ENCODE peak calls at places on chromosome 11, in nine cellular contexts. O, K, S, E, H, N, Q, W and F are unnamed samples.

GRCh38 chr11:126257144-126257543 is 11.6 kb downstream of the SRPRA start:
- DNase-seq in O (no peak), K (no peak), S (no peak), E (no peak), H (no peak), N (no peak), Q (no peak), W (no peak), F (no peak)

GRCh38 chr11:106101797-106102196 is 24.3 kb downstream of the AASDHPPT start:
- DNase-seq in O (no peak), K (no peak), S (peak), E (peak), H (no peak), N (peak), Q (no peak), W (peak), F (no peak)

GRCh38 chr11:128803440-128803839 is 63.7 kb downstream of the KCNJ1 start:
- DNase-seq in O (no peak), K (no peak), S (no peak), E (no peak), H (no peak), N (peak), Q (no peak), W (no peak), F (no peak)

GRCh38 chr11:120652705-120653335 is 141.3 kb downstream of the GRIK4 start:
- DNase-seq in O (no peak), K (no peak), S (peak), E (peak), H (no peak), N (peak), Q (peak), W (peak), F (no peak)

GRCh38 chr11:65279713-65280459 is 18.1 kb downstream of the POLA2 start:
- DNase-seq in O (no peak), K (peak), S (peak), E (peak), H (no peak), N (peak), Q (peak), W (peak), F (no peak)

GRCh38 chr11:17388609-17389204 is at the start of gene KCNJ11:
- DNase-seq in O (no peak), K (no peak), S (no peak), E (no peak), H (no peak), N (no peak), Q (peak), W (no peak), F (peak)

GRCh38 chr11:126329644-126330200 is 25.8 kb upstream of the ST3GAL4 start:
- DNase-seq in O (no peak), K (no peak), S (no peak), E (no peak), H (no peak), N (no peak), Q (no peak), W (no peak), F (no peak)

GRCh38 chr11:72439455-72439854 is 5.1 kb upstream of the CLPB start:
- DNase-seq in O (no peak), K (no peak), S (no peak), E (peak), H (no peak), N (peak), Q (no peak), W (peak), F (no peak)

GRCh38 chr11:64996710-64997380 is at the start of gene BATF2:
- DNase-seq in O (peak), K (peak), S (peak), E (peak), H (peak), N (peak), Q (peak), W (peak), F (peak)

GRCh38 chr11:47105541-47105940 is 71.1 kb downstream of the ARFGAP2 start:
- DNase-seq in O (no peak), K (no peak), S (no peak), E (no peak), H (no peak), N (no peak), Q (no peak), W (no peak), F (no peak)

GRCh38 chr11:134205729-134206128 is 18.0 kb downstream of the NCAPD3 start:
- DNase-seq in O (no peak), K (no peak), S (no peak), E (no peak), H (no peak), N (no peak), Q (no peak), W (no peak), F (no peak)

GRCh38 chr11:40130427-40130826 is 1329.0 kb downstream of the LRRC4C start:
- DNase-seq in O (no peak), K (no peak), S (no peak), E (no peak), H (no peak), N (no peak), Q (no peak), W (no peak), F (no peak)

GRCh38 chr11:45079943-45080719 is 66.3 kb upstream of the PRDM11 start:
- DNase-seq in O (no peak), K (no peak), S (no peak), E (no peak), H (no peak), N (no peak), Q (peak), W (no peak), F (peak)

GRCh38 chr11:72721689-72722049 is 30.5 kb downstream of the ARAP1 start:
- DNase-seq in O (no peak), K (peak), S (no peak), E (peak), H (peak), N (peak), Q (peak), W (peak), F (peak)

GRCh38 chr11:105032495-105032894 is 2.4 kb downstream of the CASP1 start:
- DNase-seq in O (no peak), K (no peak), S (no peak), E (no peak), H (no peak), N (no peak), Q (no peak), W (no peak), F (no peak)

GRCh38 chr11:61498767-61499341 is 9.7 kb upstream of the LRRC10B start:
- DNase-seq in O (no peak), K (no peak), S (no peak), E (no peak), H (no peak), N (no peak), Q (no peak), W (no peak), F (no peak)

GRCh38 chr11:24422371-24422770 is 74.5 kb upstream of the LUZP2 start:
- DNase-seq in O (no peak), K (no peak), S (no peak), E (peak), H (no peak), N (peak), Q (no peak), W (no peak), F (no peak)

GRCh38 chr11:61626580-61627380 is 45.9 kb upstream of the SYT7 start:
- DNase-seq in O (no peak), K (peak), S (no peak), E (peak), H (peak), N (peak), Q (no peak), W (peak), F (peak)

GRCh38 chr11:34198523-34198922 is 93.1 kb downstream of the NAT10 start:
- DNase-seq in O (no peak), K (no peak), S (no peak), E (no peak), H (no peak), N (no peak), Q (peak), W (no peak), F (no peak)

GRCh38 chr11:96235725-96236124 is 107.3 kb downstream of the MAML2 start:
- DNase-seq in O (no peak), K (no peak), S (no peak), E (peak), H (no peak), N (no peak), Q (peak), W (no peak), F (no peak)

GRCh38 chr11:69040581-69041260 is 8.0 kb upstream of the TPCN2 start:
- DNase-seq in O (no peak), K (no peak), S (no peak), E (peak), H (no peak), N (peak), Q (no peak), W (no peak), F (no peak)
- H3K4me3 ChIP-seq in O (no peak), K (no peak), S (no peak), E (no peak), H (no peak), N (no peak), Q (no peak), W (no peak), F (no peak)

DNA sequence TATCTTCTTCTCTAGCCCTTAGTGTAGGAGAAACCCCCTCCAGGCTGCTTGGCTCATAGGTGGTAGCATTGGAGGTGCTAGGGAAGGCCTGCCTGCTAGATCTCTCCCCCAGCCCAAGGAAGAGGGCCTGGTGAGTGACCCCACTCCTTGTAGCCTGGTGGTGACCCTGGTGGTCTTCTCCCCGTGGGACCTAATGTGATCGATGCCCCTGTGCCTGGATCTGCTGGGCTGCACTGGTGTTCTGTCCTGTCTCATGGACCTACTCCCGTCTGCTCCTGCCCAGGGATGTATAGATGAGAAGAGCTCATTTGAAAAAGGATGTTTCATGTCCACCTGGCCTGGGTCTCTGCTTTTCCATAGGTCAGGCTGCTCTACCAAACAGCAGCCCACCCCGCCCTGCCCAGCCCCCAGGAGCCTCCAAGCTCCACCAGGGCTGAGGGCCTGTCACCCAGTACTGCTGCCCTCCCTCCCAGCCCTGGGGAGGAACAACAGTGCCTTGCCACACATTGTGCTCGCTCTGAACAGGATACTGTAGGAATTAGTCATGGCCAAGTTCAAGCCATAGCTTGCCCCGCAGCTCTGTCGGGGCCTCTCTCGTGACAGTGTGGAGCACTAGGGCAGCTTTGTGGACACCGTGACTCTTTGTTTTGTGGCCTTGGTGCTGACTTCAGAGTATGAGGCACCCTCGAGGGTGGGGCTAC is 19.7 kb downstream of the SLC37A2 start:
- DNase-seq in O (no peak), K (no peak), S (no peak), E (peak), H (no peak), N (peak), Q (no peak), W (peak), F (no peak)
- H3K4me3 ChIP-seq in O (no peak), K (no peak), S (no peak), E (no peak), H (no peak), N (no peak), Q (no peak), W (peak), F (no peak)

GRCh38 chr11:2815762-2816496 is 69.6 kb downstream of the CDKN1C start:
- DNase-seq in O (peak), K (no peak), S (no peak), E (no peak), H (peak), N (no peak), Q (no peak), W (no peak), F (no peak)
- H3K4me3 ChIP-seq in O (no peak), K (no peak), S (no peak), E (no peak), H (no peak), N (no peak), Q (no peak), W (no peak), F (no peak)

DNA sequence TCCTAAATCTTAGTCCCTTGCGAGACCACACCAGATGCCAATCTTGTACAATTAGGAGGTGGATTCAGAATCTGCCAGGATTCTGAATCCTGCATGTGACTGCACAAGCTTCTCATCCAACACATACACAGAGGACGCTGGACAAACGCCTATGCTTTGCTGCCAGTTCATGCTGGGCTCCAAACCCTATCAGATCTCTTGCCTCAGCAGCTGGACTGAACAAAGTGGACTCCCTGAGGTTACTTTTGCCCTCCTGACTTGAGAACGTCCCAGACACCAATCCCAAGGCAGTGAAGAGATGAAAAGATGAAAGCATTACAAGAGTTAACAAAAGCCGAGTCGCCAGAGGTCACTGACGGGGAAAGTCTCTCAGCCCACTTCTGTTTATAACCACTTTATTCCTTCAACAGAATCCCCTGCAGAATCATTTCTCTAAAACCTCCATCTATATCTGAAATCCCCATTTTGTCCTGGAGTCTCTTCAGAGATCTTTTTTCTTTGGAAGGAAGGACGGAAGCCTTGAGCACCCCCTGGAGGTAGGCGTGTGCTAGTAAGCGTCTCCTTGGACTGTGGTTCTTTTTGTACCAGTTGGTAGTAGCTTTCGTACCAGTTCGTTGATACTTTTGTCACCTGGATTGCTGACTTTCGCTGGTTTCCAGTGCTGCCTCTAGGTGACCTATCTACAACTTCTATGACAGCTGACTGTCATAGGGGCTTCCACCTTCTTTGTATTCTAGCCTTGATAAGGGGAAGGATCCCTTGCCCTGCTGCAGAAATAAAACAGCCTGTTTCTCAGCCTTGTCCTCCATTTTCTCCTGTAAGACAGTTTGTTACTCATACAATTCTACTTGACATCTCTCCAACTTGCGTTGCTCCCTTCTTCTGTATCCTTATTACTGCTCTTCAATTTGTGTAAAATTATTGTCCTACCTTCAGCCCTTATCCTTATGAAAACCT is 26.1 kb upstream of the EED start:
- DNase-seq in O (peak), K (peak), S (peak), E (peak), H (peak), N (peak), Q (peak), W (peak), F (peak)
- H3K4me3 ChIP-seq in O (peak), K (no peak), S (peak), E (peak), H (no peak), N (peak), Q (peak), W (no peak), F (no peak)

GRCh38 chr11:35272391-35272821 is 133.4 kb downstream of the CD44 start:
- DNase-seq in O (no peak), K (no peak), S (no peak), E (no peak), H (no peak), N (no peak), Q (peak), W (no peak), F (no peak)
- H3K4me3 ChIP-seq in O (no peak), K (no peak), S (no peak), E (no peak), H (no peak), N (no peak), Q (peak), W (no peak), F (no peak)

DNA sequence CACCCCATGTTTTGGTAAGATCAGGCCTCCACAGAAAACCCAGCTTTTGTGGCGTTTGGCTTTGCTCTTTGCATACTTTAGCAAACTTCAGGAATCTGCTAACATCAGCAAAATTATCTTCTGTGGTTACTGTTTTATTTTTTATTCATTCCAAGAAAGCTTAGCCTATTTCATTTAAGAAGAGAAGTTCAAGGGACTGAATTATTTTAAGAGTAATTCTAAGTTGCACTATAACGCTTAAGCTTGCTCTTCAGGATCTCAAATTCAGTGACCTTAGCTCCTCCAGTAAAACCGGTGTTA is 1.1 kb downstream of the JHY start:
- DNase-seq in O (no peak), K (no peak), S (no peak), E (no peak), H (no peak), N (no peak), Q (no peak), W (no peak), F (no peak)
- H3K4me3 ChIP-seq in O (peak), K (peak), S (peak), E (peak), H (peak), N (peak), Q (peak), W (peak), F (peak)

GRCh38 chr11:114132427-114132826 is 72.9 kb downstream of the ZBTB16 start:
- DNase-seq in O (no peak), K (no peak), S (no peak), E (no peak), H (no peak), N (peak), Q (no peak), W (no peak), F (no peak)
- H3K4me3 ChIP-seq in O (no peak), K (no peak), S (no peak), E (no peak), H (no peak), N (no peak), Q (no peak), W (no peak), F (no peak)

GRCh38 chr11:9660886-9661285 is 3.0 kb upstream of the SWAP70 start:
- DNase-seq in O (no peak), K (no peak), S (peak), E (peak), H (no peak), N (no peak), Q (no peak), W (peak), F (no peak)

GRCh38 chr11:9662273-9662672 is 1.6 kb upstream of the SWAP70 start:
- DNase-seq in O (no peak), K (peak), S (no peak), E (peak), H (no peak), N (no peak), Q (no peak), W (no peak), F (no peak)

GRCh38 chr11:9665749-9666148 is 1.9 kb downstream of the SWAP70 start:
- DNase-seq in O (no peak), K (no peak), S (no peak), E (no peak), H (no peak), N (no peak), Q (no peak), W (no peak), F (no peak)

GRCh38 chr11:9664276-9665171 is 647 bp downstream of the SWAP70 start:
- DNase-seq in O (peak), K (peak), S (peak), E (peak), H (peak), N (peak), Q (peak), W (peak), F (peak)

GRCh38 chr11:9663699-9664275 is at the start of gene SWAP70:
- DNase-seq in O (peak), K (peak), S (peak), E (peak), H (peak), N (peak), Q (peak), W (peak), F (peak)
- H3K4me3 ChIP-seq in O (peak), K (peak), S (peak), E (peak), H (peak), N (peak), Q (peak), W (peak), F (peak)

DNA sequence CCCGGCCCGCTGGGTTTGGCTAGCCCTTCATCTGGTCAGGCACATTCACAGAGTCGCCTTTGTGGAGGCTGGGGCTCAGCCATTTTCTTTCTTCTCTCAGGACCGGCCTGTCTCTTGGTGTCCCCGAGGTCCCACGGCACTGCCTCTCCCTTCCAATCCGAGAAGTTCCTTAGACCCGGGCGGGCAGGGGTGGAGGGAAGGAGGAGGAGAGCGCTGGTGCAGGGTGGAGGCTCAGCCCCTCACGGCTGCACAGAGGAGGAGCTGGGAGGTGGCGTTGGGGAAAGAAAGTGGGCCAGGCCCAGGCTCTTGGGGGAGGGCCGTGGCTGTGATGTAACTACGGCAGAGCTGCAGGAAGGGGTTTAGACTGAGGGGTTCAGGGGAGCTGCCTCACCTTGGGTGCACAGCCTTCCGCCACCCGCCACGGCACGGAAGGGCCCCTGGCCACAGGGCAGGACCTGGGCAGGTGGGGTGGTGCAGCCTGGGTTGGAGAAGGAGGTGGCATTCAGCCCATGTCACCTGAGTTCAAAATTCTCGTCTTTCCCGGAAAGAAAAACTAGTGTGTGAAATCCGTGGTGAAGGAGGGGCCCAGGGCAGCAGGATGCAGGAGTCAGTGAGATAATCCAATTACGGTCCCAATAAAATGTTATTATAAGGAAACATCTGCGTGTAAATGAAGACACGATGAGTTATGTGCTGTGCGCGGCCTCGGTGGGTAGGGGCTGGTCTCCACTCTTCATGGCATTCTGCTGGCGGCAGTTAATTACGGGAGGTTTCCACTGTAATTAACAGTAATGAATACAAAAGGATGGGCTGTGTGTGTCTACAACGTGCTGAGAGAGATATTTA is 1.7 kb downstream of the BRSK2 start:
- DNase-seq in O (no peak), K (peak), S (no peak), E (no peak), H (no peak), N (no peak), Q (no peak), W (no peak), F (no peak)
- H3K4me3 ChIP-seq in O (no peak), K (peak), S (no peak), E (no peak), H (no peak), N (no peak), Q (no peak), W (no peak), F (no peak)